ENCODE peak calls at places on chromosomes 2 and 18, in eight cellular contexts. One of them, this sample, is unnamed.

GRCh38 chr2:221570321-221571107 is 1.6 kb downstream of the EPHA4 start:
- DNase-seq in CD4-positive, alpha-beta T cell: peak; percentile 13
- DNase-seq in A549: no peak
- DNase-seq in cardiac fibroblast: peak; percentile 21
- DNase-seq in fibroblast of pulmonary artery: peak; percentile 28
- DNase-seq in ovary: peak; percentile 52
- DNase-seq in astrocyte of the spinal cord: peak; percentile 20
- DNase-seq in tibial nerve: no peak
- DNase-seq in this sample: peak; percentile 57

GRCh38 chr2:48175254-48175653 is 269.0 kb upstream of the FBXO11 start:
- DNase-seq in tibial nerve: no peak
- DNase-seq in astrocyte of the spinal cord: peak; percentile 39
- DNase-seq in A549: peak; percentile 10
- DNase-seq in ovary: no peak
- DNase-seq in fibroblast of pulmonary artery: peak; percentile 65
- DNase-seq in CD4-positive, alpha-beta T cell: no peak
- DNase-seq in cardiac fibroblast: peak; percentile 56
- DNase-seq in this sample: no peak

GRCh38 chr2:229586746-229587705 is 127.3 kb downstream of the DNER start:
- DNase-seq in A549: peak; percentile 77
- DNase-seq in fibroblast of pulmonary artery: peak; percentile 87
- DNase-seq in cardiac fibroblast: peak; percentile 87
- DNase-seq in tibial nerve: peak; percentile 67
- DNase-seq in CD4-positive, alpha-beta T cell: no peak
- DNase-seq in ovary: peak; percentile 90
- DNase-seq in astrocyte of the spinal cord: peak; percentile 87
- DNase-seq in this sample: peak; percentile 92

GRCh38 chr18:48954837-48955527 is 4.2 kb upstream of the SMAD7 start:
- DNase-seq in tibial nerve: no peak
- DNase-seq in CD4-positive, alpha-beta T cell: no peak
- DNase-seq in ovary: no peak
- DNase-seq in astrocyte of the spinal cord: no peak
- DNase-seq in A549: no peak
- DNase-seq in cardiac fibroblast: no peak
- DNase-seq in fibroblast of pulmonary artery: no peak
- DNase-seq in this sample: no peak

GRCh38 chr18:50737127-50737526 is 82.7 kb downstream of the MRO start:
- DNase-seq in ovary: no peak
- DNase-seq in tibial nerve: no peak
- DNase-seq in fibroblast of pulmonary artery: no peak
- DNase-seq in astrocyte of the spinal cord: no peak
- DNase-seq in A549: no peak
- DNase-seq in CD4-positive, alpha-beta T cell: no peak
- DNase-seq in cardiac fibroblast: no peak
- DNase-seq in this sample: no peak

GRCh38 chr2:48347712-48348111 is 182.2 kb upstream of the STON1 start:
- DNase-seq in cardiac fibroblast: peak; percentile 42
- DNase-seq in astrocyte of the spinal cord: peak; percentile 37
- DNase-seq in A549: peak; percentile 57
- DNase-seq in tibial nerve: no peak
- DNase-seq in ovary: no peak
- DNase-seq in fibroblast of pulmonary artery: peak; percentile 39
- DNase-seq in CD4-positive, alpha-beta T cell: no peak
- DNase-seq in this sample: no peak

GRCh38 chr2:45031028-45031427 is 21.8 kb upstream of the SIX2 start:
- DNase-seq in CD4-positive, alpha-beta T cell: no peak
- DNase-seq in ovary: no peak
- DNase-seq in tibial nerve: no peak
- DNase-seq in cardiac fibroblast: no peak
- DNase-seq in astrocyte of the spinal cord: no peak
- DNase-seq in fibroblast of pulmonary artery: no peak
- DNase-seq in A549: no peak
- DNase-seq in this sample: no peak

GRCh38 chr18:46416706-46417638 is 240.0 kb downstream of the LOXHD1 start:
- DNase-seq in fibroblast of pulmonary artery: no peak
- DNase-seq in astrocyte of the spinal cord: no peak
- DNase-seq in ovary: no peak
- DNase-seq in CD4-positive, alpha-beta T cell: no peak
- DNase-seq in tibial nerve: no peak
- DNase-seq in A549: peak; percentile 40
- DNase-seq in cardiac fibroblast: no peak
- DNase-seq in this sample: no peak

GRCh38 chr2:74025971-74026612 is 41.4 kb downstream of the TET3 start:
- DNase-seq in fibroblast of pulmonary artery: no peak
- DNase-seq in ovary: no peak
- DNase-seq in CD4-positive, alpha-beta T cell: no peak
- DNase-seq in astrocyte of the spinal cord: no peak
- DNase-seq in cardiac fibroblast: no peak
- DNase-seq in A549: no peak
- DNase-seq in tibial nerve: no peak
- DNase-seq in this sample: no peak

GRCh38 chr18:9708057-9708881 is at the start of gene RAB31:
- DNase-seq in A549: peak; percentile 44
- DNase-seq in ovary: peak; percentile 90
- DNase-seq in astrocyte of the spinal cord: peak; percentile 77
- DNase-seq in tibial nerve: peak; percentile 59
- DNase-seq in fibroblast of pulmonary artery: peak; percentile 84
- DNase-seq in CD4-positive, alpha-beta T cell: no peak
- DNase-seq in cardiac fibroblast: peak; percentile 93
- DNase-seq in this sample: peak; percentile 91

GRCh38 chr2:23375448-23375847 is 9.5 kb upstream of the KLHL29 start:
- DNase-seq in astrocyte of the spinal cord: no peak
- DNase-seq in fibroblast of pulmonary artery: peak; percentile 38
- DNase-seq in CD4-positive, alpha-beta T cell: no peak
- DNase-seq in ovary: no peak
- DNase-seq in A549: peak; percentile 58
- DNase-seq in cardiac fibroblast: no peak
- DNase-seq in tibial nerve: no peak
- DNase-seq in this sample: no peak

GRCh38 chr2:3778841-3779505 is 75.6 kb downstream of the DCDC2C start:
- DNase-seq in ovary: no peak
- DNase-seq in fibroblast of pulmonary artery: no peak
- DNase-seq in CD4-positive, alpha-beta T cell: no peak
- DNase-seq in tibial nerve: no peak
- DNase-seq in astrocyte of the spinal cord: no peak
- DNase-seq in A549: no peak
- DNase-seq in cardiac fibroblast: no peak
- DNase-seq in this sample: no peak

GRCh38 chr2:14978836-14979235 is 346.3 kb downstream of the LRATD1 start:
- DNase-seq in A549: no peak
- DNase-seq in tibial nerve: no peak
- DNase-seq in cardiac fibroblast: no peak
- DNase-seq in fibroblast of pulmonary artery: no peak
- DNase-seq in ovary: no peak
- DNase-seq in astrocyte of the spinal cord: no peak
- DNase-seq in CD4-positive, alpha-beta T cell: no peak
- DNase-seq in this sample: no peak

GRCh38 chr2:15729709-15730544 is 138.3 kb downstream of the DDX1 start:
- DNase-seq in A549: no peak
- DNase-seq in fibroblast of pulmonary artery: no peak
- DNase-seq in tibial nerve: no peak
- DNase-seq in ovary: no peak
- DNase-seq in cardiac fibroblast: peak; percentile 13
- DNase-seq in astrocyte of the spinal cord: no peak
- DNase-seq in CD4-positive, alpha-beta T cell: no peak
- DNase-seq in this sample: no peak

DNA sequence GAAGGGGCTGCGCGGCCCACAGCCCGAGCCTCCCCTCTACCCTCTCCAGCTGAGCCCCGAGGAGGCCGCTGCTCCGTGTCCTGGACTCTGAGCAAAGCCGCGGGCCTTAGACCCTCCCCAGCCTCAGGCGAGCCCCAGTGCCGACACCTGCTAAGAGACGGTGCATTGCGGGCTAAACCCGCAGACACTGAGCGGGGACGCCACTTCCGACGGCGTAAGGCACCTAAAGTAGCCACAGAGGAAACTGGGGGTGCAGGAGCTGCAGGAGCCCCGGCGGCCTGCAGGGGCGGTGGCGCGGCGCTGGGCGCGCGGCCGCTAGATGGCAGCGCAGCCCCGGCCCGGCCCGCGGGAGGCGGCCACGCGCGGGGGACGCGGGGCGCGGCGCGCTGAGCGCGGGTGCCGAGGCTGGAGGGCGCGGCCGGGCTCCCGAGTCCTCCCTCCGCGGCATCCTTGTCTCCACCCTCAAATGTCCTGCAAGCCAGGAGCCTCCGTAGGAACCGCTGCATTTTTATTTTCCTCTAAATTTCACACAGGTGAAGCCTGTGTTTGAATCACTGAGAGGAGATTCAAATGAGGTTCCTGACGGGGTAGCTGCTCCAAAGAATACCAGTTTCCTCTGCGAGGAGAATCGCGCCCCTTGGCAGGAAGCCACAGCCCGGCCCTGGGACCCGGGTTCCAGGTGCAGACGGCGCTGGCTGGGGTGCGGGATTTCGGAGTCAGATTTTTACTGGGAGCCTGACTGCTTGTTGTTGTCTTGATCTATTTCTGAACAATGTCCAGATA is 650.5 kb downstream of the GALR1 start:
- DNase-seq in A549: peak; percentile 33
- DNase-seq in fibroblast of pulmonary artery: peak; percentile 27
- DNase-seq in ovary: peak; percentile 59
- DNase-seq in CD4-positive, alpha-beta T cell: peak; percentile 36
- DNase-seq in astrocyte of the spinal cord: peak; percentile 7
- DNase-seq in tibial nerve: no peak
- DNase-seq in cardiac fibroblast: peak; percentile 41
- DNase-seq in this sample: peak; percentile 84
- TF ChIP-seq CTCF in A549: peak; percentile 92
- TF ChIP-seq CTCF in fibroblast of pulmonary artery: peak; percentile 44
- TF ChIP-seq CTCF in ovary: peak; percentile 71
- TF ChIP-seq CTCF in CD4-positive, alpha-beta T cell: peak; percentile 73
- TF ChIP-seq CTCF in astrocyte of the spinal cord: peak; percentile 70
- TF ChIP-seq CTCF in tibial nerve: peak; percentile 84
- TF ChIP-seq CTCF in cardiac fibroblast: peak; percentile 54
- TF ChIP-seq CTCF in this sample: peak; percentile 66

GRCh38 chr18:21894619-21895367 is 154.2 kb downstream of the MIB1 start:
- DNase-seq in CD4-positive, alpha-beta T cell: no peak
- DNase-seq in cardiac fibroblast: peak; percentile 67
- DNase-seq in tibial nerve: no peak
- DNase-seq in ovary: no peak
- DNase-seq in fibroblast of pulmonary artery: peak; percentile 71
- DNase-seq in astrocyte of the spinal cord: no peak
- DNase-seq in A549: no peak
- DNase-seq in this sample: no peak

GRCh38 chr18:21900594-21901352 is 160.2 kb downstream of the MIB1 start:
- DNase-seq in tibial nerve: no peak
- DNase-seq in CD4-positive, alpha-beta T cell: no peak
- DNase-seq in fibroblast of pulmonary artery: no peak
- DNase-seq in cardiac fibroblast: no peak
- DNase-seq in ovary: no peak
- DNase-seq in astrocyte of the spinal cord: no peak
- DNase-seq in A549: no peak
- DNase-seq in this sample: peak; percentile 64

GRCh38 chr18:21896732-21897336 is 156.2 kb downstream of the MIB1 start:
- DNase-seq in fibroblast of pulmonary artery: no peak
- DNase-seq in cardiac fibroblast: peak; percentile 32
- DNase-seq in ovary: no peak
- DNase-seq in tibial nerve: no peak
- DNase-seq in A549: no peak
- DNase-seq in astrocyte of the spinal cord: no peak
- DNase-seq in CD4-positive, alpha-beta T cell: no peak
- DNase-seq in this sample: no peak

GRCh38 chr18:21901423-21901822 is 160.8 kb downstream of the MIB1 start:
- DNase-seq in A549: no peak
- DNase-seq in fibroblast of pulmonary artery: no peak
- DNase-seq in astrocyte of the spinal cord: no peak
- DNase-seq in tibial nerve: no peak
- DNase-seq in CD4-positive, alpha-beta T cell: no peak
- DNase-seq in cardiac fibroblast: no peak
- DNase-seq in ovary: no peak
- DNase-seq in this sample: no peak

GRCh38 chr18:21897811-21898210 is 157.2 kb downstream of the MIB1 start:
- DNase-seq in astrocyte of the spinal cord: peak; percentile 41
- DNase-seq in ovary: no peak
- DNase-seq in A549: peak; percentile 55
- DNase-seq in cardiac fibroblast: peak; percentile 63
- DNase-seq in fibroblast of pulmonary artery: peak; percentile 61
- DNase-seq in tibial nerve: no peak
- DNase-seq in CD4-positive, alpha-beta T cell: no peak
- DNase-seq in this sample: peak; percentile 81
- TF ChIP-seq CTCF in astrocyte of the spinal cord: peak; percentile 86
- TF ChIP-seq CTCF in ovary: peak; percentile 59
- TF ChIP-seq CTCF in A549: peak; percentile 60
- TF ChIP-seq CTCF in cardiac fibroblast: peak; percentile 81
- TF ChIP-seq CTCF in fibroblast of pulmonary artery: peak; percentile 92
- TF ChIP-seq CTCF in tibial nerve: peak; percentile 51
- TF ChIP-seq CTCF in CD4-positive, alpha-beta T cell: peak; percentile 51
- TF ChIP-seq CTCF in this sample: peak; percentile 70

DNA sequence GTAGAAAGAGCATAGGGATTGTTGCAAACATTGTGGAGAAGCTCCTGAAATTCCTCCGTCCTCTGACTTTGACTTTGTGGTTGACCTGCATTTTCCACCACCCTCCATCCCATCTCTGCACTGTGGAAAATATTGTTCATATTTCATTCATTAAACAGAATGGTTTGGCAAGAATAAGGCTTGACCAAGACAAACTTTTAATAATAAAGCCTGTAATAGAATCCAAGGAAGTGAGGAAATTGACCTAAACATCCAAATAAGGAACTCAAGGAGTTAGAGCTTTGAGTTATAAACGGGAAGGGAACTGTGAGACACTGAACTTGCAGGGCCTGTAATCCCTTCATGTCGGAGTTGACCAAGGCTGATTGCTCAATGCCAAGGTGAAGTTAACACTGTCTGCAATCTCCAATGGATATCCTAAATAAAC is 115.2 kb downstream of the GFPT1 start:
- DNase-seq in cardiac fibroblast: peak; percentile 69
- DNase-seq in astrocyte of the spinal cord: peak; percentile 42
- DNase-seq in CD4-positive, alpha-beta T cell: no peak
- DNase-seq in A549: no peak
- DNase-seq in ovary: no peak
- DNase-seq in tibial nerve: no peak
- DNase-seq in fibroblast of pulmonary artery: peak; percentile 79
- DNase-seq in this sample: no peak
- TF ChIP-seq CTCF in cardiac fibroblast: no peak
- TF ChIP-seq CTCF in astrocyte of the spinal cord: no peak
- TF ChIP-seq CTCF in CD4-positive, alpha-beta T cell: no peak
- TF ChIP-seq CTCF in A549: no peak
- TF ChIP-seq CTCF in ovary: no peak
- TF ChIP-seq CTCF in tibial nerve: no peak
- TF ChIP-seq CTCF in fibroblast of pulmonary artery: no peak
- TF ChIP-seq CTCF in this sample: no peak

DNA sequence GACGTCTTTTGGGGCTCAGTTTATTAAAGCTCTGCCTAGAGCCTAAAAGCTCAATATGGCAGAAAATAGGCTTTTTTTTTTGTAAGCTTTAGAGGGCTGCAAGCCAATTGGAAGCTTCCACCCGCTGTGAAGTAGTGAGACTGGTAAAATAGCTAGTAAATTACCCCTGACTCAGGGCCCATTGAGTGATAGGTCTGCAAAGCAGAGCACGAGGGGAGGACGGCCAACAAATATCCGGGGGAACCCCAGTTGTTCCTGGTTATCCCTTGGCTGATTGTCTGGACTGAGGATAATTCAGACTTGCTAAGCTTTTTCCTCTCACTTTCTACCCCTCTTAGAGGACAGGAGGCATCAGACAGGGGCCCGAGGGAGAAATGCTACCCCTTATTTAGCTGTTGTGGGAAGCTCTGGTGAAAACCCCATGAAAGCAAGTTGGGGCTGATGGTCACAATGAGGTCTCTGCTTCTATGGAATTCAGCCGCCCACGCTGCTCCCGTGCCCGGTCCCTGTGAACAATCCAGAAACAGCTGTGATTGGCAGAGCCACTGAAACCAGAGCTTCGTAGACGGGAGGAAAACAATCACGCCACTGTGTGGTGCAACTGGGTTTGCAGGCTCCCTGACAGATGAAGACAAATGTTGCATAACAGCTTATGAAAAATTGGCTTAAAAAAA is 141.9 kb upstream of the LGALSL start:
- DNase-seq in CD4-positive, alpha-beta T cell: no peak
- DNase-seq in ovary: peak; percentile 58
- DNase-seq in tibial nerve: peak; percentile 74
- DNase-seq in A549: peak; percentile 53
- DNase-seq in cardiac fibroblast: peak; percentile 97
- DNase-seq in astrocyte of the spinal cord: peak; percentile 74
- DNase-seq in fibroblast of pulmonary artery: peak; percentile 98
- DNase-seq in this sample: peak; percentile 88
- TF ChIP-seq CTCF in CD4-positive, alpha-beta T cell: no peak
- TF ChIP-seq CTCF in ovary: no peak
- TF ChIP-seq CTCF in tibial nerve: peak; percentile 54
- TF ChIP-seq CTCF in A549: peak; percentile 17
- TF ChIP-seq CTCF in cardiac fibroblast: peak; percentile 60
- TF ChIP-seq CTCF in astrocyte of the spinal cord: peak; percentile 60
- TF ChIP-seq CTCF in fibroblast of pulmonary artery: peak; percentile 66
- TF ChIP-seq CTCF in this sample: peak; percentile 67

This sample was measured in hepatocyte.